ENCODE peak calls at places on chromosomes 3 and 15, in five cellular contexts. P is cardiac septum, G is left cardiac atrium, M is Ammon's horn, Q is amniotic epithelial cell. E is an unnamed sample.

GRCh38 chr3:175422744-175423143 is 563.6 kb downstream of the NAALADL2 start:
- DNase-seq in G (no peak), Q (no peak), M (no peak), P (no peak), E (no peak)

GRCh38 chr3:58383904-58384303 is 49.7 kb downstream of the PDHB start:
- DNase-seq in G (peak; percentile 22), Q (peak; percentile 100), P (no peak), M (no peak), E (peak; percentile 99)

GRCh38 chr3:152797751-152798432 is 37.0 kb upstream of the P2RY1 start:
- DNase-seq in P (no peak), G (no peak), M (no peak), Q (no peak), E (peak; percentile 12)

GRCh38 chr3:106533097-106533496 is 664.3 kb upstream of the CBLB start:
- DNase-seq in Q (no peak), P (no peak), M (no peak), G (no peak), E (no peak)

GRCh38 chr15:57504599-57504940 is 87.1 kb upstream of the MYZAP start:
- DNase-seq in P (no peak), M (no peak), G (no peak), Q (no peak), E (no peak)

GRCh38 chr3:193885832-193886231 is 250.1 kb upstream of the HES1 start:
- DNase-seq in Q (no peak), P (no peak), M (no peak), G (no peak), E (no peak)

GRCh38 chr3:42539871-42540714 is 37.6 kb downstream of the VIPR1 start:
- DNase-seq in M (peak; percentile 30), G (peak; percentile 49), P (peak; percentile 78), Q (no peak), E (peak; percentile 15)

GRCh38 chr3:55322649-55323048 is 164.5 kb downstream of the WNT5A start:
- DNase-seq in M (peak; percentile 70), Q (no peak), G (no peak), P (no peak), E (no peak)

GRCh38 chr15:51097553-51098330 is 3.0 kb upstream of the TNFAIP8L3 start:
- DNase-seq in Q (peak; percentile 84), G (no peak), M (no peak), P (no peak), E (peak; percentile 69)

GRCh38 chr3:14719006-14719405 is 44.1 kb downstream of the C3orf20 start:
- DNase-seq in Q (no peak), P (no peak), M (no peak), G (no peak), E (no peak)

GRCh38 chr3:46538803-46539442 is 27.2 kb downstream of the LRRC2 start:
- DNase-seq in G (peak; percentile 59), P (peak; percentile 83), Q (peak; percentile 53), M (peak; percentile 63), E (peak; percentile 53)

GRCh38 chr3:153757839-153758238 is 363.4 kb upstream of the ARHGEF26 start:
- DNase-seq in M (no peak), P (no peak), G (no peak), Q (no peak), E (no peak)

GRCh38 chr3:99119312-99119810 is 217.9 kb upstream of the DCBLD2 start:
- DNase-seq in Q (peak; percentile 6), M (no peak), G (no peak), P (no peak), E (no peak)

GRCh38 chr15:40340038-40340739 is 550 bp downstream of the CCDC9B start:
- DNase-seq in M (peak; percentile 67), Q (peak; percentile 58), P (peak; percentile 92), G (peak; percentile 87), E (peak; percentile 77)

GRCh38 chr3:172519740-172520139 is 3.5 kb downstream of the TNFSF10 start:
- DNase-seq in P (no peak), M (no peak), Q (no peak), G (no peak), E (no peak)

GRCh38 chr3:89742546-89742945 is 635.1 kb downstream of the EPHA3 start:
- DNase-seq in G (no peak), Q (no peak), M (no peak), P (no peak), E (no peak)

GRCh38 chr15:91954211-91954804 is 100.8 kb downstream of the SLCO3A1 start:
- DNase-seq in Q (no peak), M (no peak), P (no peak), G (no peak), E (no peak)

GRCh38 chr3:157175678-157176077 is 15.7 kb upstream of the CCNL1 start:
- DNase-seq in P (no peak), M (no peak), G (no peak), Q (peak; percentile 12), E (no peak)

GRCh38 chr3:48503406-48504050 is 446 bp downstream of the SHISA5 start:
- DNase-seq in M (no peak), G (peak; percentile 80), P (no peak), Q (peak; percentile 61), E (peak; percentile 66)

GRCh38 chr3:86793786-86794185 is 197.2 kb downstream of the VGLL3 start:
- DNase-seq in Q (peak; percentile 98), P (no peak), M (peak; percentile 31), G (no peak), E (peak; percentile 92)

GRCh38 chr3:77281721-77282120 is 241.8 kb downstream of the ROBO2 start:
- DNase-seq in M (no peak), G (no peak), P (no peak), Q (no peak), E (no peak)

GRCh38 chr3:190384241-190384863 is 3.6 kb upstream of the CLDN16 start:
- DNase-seq in G (no peak), M (peak; percentile 33), Q (peak; percentile 68), P (no peak), E (peak; percentile 64)

GRCh38 chr3:129524081-129524480 is 4.4 kb upstream of the RHO start:
- DNase-seq in P (no peak), G (no peak), M (no peak), Q (no peak), E (no peak)

E was measured in mesenchymal stem cell.